ENCODE peak calls at places on chromosomes 4 and X, in five cellular contexts. W is right cardiac atrium, E is breast epithelium, S is epithelial cell of prostate, A is pancreas. L is an unnamed sample.

GRCh38 chr4:28654618-28655017 is 1794.0 kb downstream of the STIM2 start:
- DNase-seq in W (no peak), E (no peak), S (no peak), A (no peak), L (no peak)

GRCh38 chr4:157713342-157713741 is 459.5 kb downstream of the GASK1B start:
- DNase-seq in W (no peak), E (no peak), S (no peak), A (no peak), L (no peak)

GRCh38 chr4:5887361-5888221 is 5.3 kb downstream of the CRMP1 start:
- DNase-seq in W (peak; percentile 64), E (no peak), S (no peak), A (no peak), L (no peak)

GRCh38 chr4:31467781-31468180 is 747.6 kb downstream of the PCDH7 start:
- DNase-seq in W (no peak), E (no peak), S (no peak), A (no peak), L (no peak)

GRCh38 chr4:76683154-76683553 is 214.8 kb downstream of the SOWAHB start:
- DNase-seq in W (no peak), E (no peak), S (no peak), A (no peak), L (no peak)

GRCh38 chrX:45750639-45751038 is 550.0 kb upstream of the DIPK2B start:
- DNase-seq in W (no peak), E (no peak), S (no peak), A (no peak), L (no peak)

GRCh38 chr4:25290490-25291067 is 22.0 kb upstream of the ZCCHC4 start:
- DNase-seq in W (no peak), E (no peak), S (no peak), A (no peak), L (no peak)

GRCh38 chrX:63784902-63785692 is at the start of gene ARHGEF9:
- DNase-seq in W (peak; percentile 70), E (no peak), S (no peak), A (peak; percentile 23), L (peak; percentile 6)

GRCh38 chrX:138298268-138298667 is 413.2 kb downstream of the FGF13 start:
- DNase-seq in W (no peak), E (no peak), S (no peak), A (no peak), L (no peak)

GRCh38 chr4:170243662-170244288 is 154.0 kb upstream of the AADAT start:
- DNase-seq in W (no peak), E (no peak), S (no peak), A (no peak), L (no peak)

GRCh38 chr4:153528705-153529493 is 62.7 kb downstream of the TMEM131L start:
- DNase-seq in W (no peak), E (no peak), S (no peak), A (no peak), L (no peak)

GRCh38 chr4:118034061-118034785 is at the start of gene NDST3:
- DNase-seq in W (peak; percentile 71), E (no peak), S (peak; percentile 43), A (peak; percentile 40), L (peak; percentile 54)

GRCh38 chr4:7818676-7819041 is 121.0 kb downstream of the AFAP1 start:
- DNase-seq in W (no peak), E (no peak), S (no peak), A (no peak), L (no peak)
- H3K27ac ChIP-seq in W (peak overlapping the region; percentile 25), E (no peak overlapping the region), S (no peak overlapping the region), A (no peak overlapping the region), L (peak overlapping the region; percentile 29)

GRCh38 chr4:54625391-54625790 is 32.4 kb upstream of the KIT start:
- DNase-seq in W (no peak), E (no peak), S (no peak), A (no peak), L (no peak)
- H3K27ac ChIP-seq in W (no peak overlapping the region), E (peak overlapping the region; percentile 84), S (no peak overlapping the region), A (no peak overlapping the region), L (no peak overlapping the region)

GRCh38 chr4:113666386-113667114 is 95.0 kb downstream of the CAMK2D start:
- DNase-seq in W (no peak), E (no peak), S (no peak), A (no peak), L (no peak)
- H3K27ac ChIP-seq in W (no peak overlapping the region), E (no peak overlapping the region), S (no peak overlapping the region), A (no peak overlapping the region), L (no peak overlapping the region)

DNA sequence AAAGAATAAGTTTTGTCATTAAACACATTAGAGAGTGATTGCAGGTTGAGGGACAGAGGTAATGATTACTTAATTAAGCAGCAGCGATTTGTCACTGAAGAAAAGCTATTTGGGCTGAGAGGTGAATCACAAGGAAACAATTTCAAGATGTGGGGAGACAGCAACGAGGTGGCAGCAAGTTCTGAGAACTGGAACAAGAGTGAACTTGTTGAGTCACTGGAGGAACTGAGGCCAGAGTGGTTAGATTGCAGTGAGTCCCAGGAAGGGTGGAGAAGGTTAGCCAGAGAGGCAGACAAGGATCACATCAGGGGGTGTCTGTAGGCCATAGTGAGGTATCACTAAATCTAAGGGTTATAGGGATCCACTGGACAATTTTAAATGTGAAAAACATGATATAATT is 57.9 kb upstream of the TMPRSS11A start:
- DNase-seq in W (no peak), E (no peak), S (peak; percentile 83), A (no peak), L (no peak)
- H3K27ac ChIP-seq in W (no peak overlapping the region), E (no peak overlapping the region), S (peak overlapping the region; percentile 44), A (no peak overlapping the region), L (no peak overlapping the region)

GRCh38 chr4:138242076-138242829 is at the start of gene SLC7A11:
- DNase-seq in W (peak; percentile 50), E (no peak), S (peak; percentile 98), A (peak; percentile 70), L (peak; percentile 78)
- H3K27ac ChIP-seq in W (peak within 1 kb of the TSS; percentile 6), E (peak within 1 kb of the TSS; percentile 63), S (peak within 1 kb of the TSS; percentile 97), A (peak within 1 kb of the TSS; percentile 71), L (peak within 1 kb of the TSS; percentile 71)

DNA sequence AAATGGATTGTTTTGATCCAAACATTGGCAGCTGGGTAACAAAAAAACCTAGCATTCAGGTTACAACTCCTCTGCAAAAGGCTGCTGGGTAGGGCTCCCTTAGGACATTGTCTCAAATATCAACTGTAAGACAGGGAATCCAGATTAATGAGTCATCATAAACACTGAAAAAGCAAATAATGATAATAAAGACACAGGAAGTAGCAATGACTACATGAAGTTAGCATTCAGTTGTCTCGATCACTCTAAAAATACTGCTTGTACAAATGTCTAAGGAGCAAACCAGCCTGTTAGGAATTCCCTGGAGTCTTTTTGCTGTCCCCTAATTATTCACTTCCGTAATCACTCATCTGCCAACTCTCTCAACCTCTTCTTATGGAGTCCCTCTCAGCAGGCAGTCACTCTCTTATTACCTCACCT is 259.2 kb downstream of the GPC3 start:
- DNase-seq in W (no peak), E (no peak), S (peak; percentile 50), A (no peak), L (no peak)
- H3K27ac ChIP-seq in W (no peak overlapping the region), E (no peak overlapping the region), S (peak overlapping the region; percentile 75), A (no peak overlapping the region), L (no peak overlapping the region)

GRCh38 chrX:20519077-20519617 is 252.4 kb upstream of the RPS6KA3 start:
- DNase-seq in W (no peak), E (no peak), S (no peak), A (no peak), L (no peak)
- H3K27ac ChIP-seq in W (no peak overlapping the region), E (no peak overlapping the region), S (no peak overlapping the region), A (no peak overlapping the region), L (no peak overlapping the region)

GRCh38 chr4:184845367-184846011 is 19.7 kb upstream of the ACSL1 start:
- DNase-seq in W (no peak), E (no peak), S (peak; percentile 99), A (no peak), L (no peak)

GRCh38 chr4:184844742-184845141 is 19.0 kb upstream of the ACSL1 start:
- DNase-seq in W (no peak), E (no peak), S (no peak), A (no peak), L (no peak)

GRCh38 chr4:184843984-184844554 is 18.3 kb upstream of the ACSL1 start:
- DNase-seq in W (no peak), E (no peak), S (no peak), A (no peak), L (no peak)

GRCh38 chr4:184848510-184848909 is 22.7 kb upstream of the ACSL1 start:
- DNase-seq in W (no peak), E (no peak), S (no peak), A (no peak), L (no peak)

GRCh38 chr4:184846531-184846930 is 20.8 kb upstream of the ACSL1 start:
- DNase-seq in W (no peak), E (no peak), S (peak; percentile 37), A (no peak), L (no peak)
- H3K27ac ChIP-seq in W (no peak overlapping the region), E (peak overlapping the region; percentile 67), S (peak overlapping the region; percentile 75), A (no peak overlapping the region), L (no peak overlapping the region)